ENCODE peak calls at places on chromosome 20, in four cellular contexts. E is cardiac muscle cell, T is HT1080, U is NCI-H2171 treated with DMSO at 0.1 percent for 48 hours. J is an unnamed sample.

GRCh38 chr20:57996465-57996864 is 232.0 kb downstream of the ANKRD60 start:
- DNase-seq in E (no peak), T (no peak), U (no peak), J (no peak)

GRCh38 chr20:35144694-35145093 is 2.4 kb downstream of the EDEM2 start:
- DNase-seq in E (no peak), T (no peak), U (no peak), J (no peak)

GRCh38 chr20:58950603-58951002 is 30.5 kb upstream of the NELFCD start:
- DNase-seq in E (no peak), T (no peak), U (no peak), J (no peak)

GRCh38 chr20:57792386-57793095 is 82.7 kb upstream of the PMEPA1 start:
- DNase-seq in E (no peak), T (no peak), U (no peak), J (no peak)

GRCh38 chr20:16273812-16274560 is 299.3 kb downstream of the KIF16B start:
- DNase-seq in E (no peak), T (no peak), U (peak), J (no peak)

GRCh38 chr20:19757487-19757972 is 528 bp upstream of the RIN2 start:
- DNase-seq in E (peak), T (peak), U (no peak), J (peak)

GRCh38 chr20:9945406-9945805 is 89.4 kb upstream of the ANKEF1 start:
- DNase-seq in E (no peak), T (peak), U (no peak), J (no peak)

GRCh38 chr20:15395457-15395856 is 1058.0 kb upstream of the FLRT3 start:
- DNase-seq in E (no peak), T (no peak), U (no peak), J (no peak)

GRCh38 chr20:41031243-41031619 is 2.6 kb downstream of the TOP1 start:
- DNase-seq in E (no peak), T (no peak), U (no peak), J (no peak)

GRCh38 chr20:48821261-48821910 is 6.4 kb downstream of the PREX1 start:
- DNase-seq in E (no peak), T (no peak), U (no peak), J (no peak)

GRCh38 chr20:62961310-62961783 is 8.8 kb downstream of the SLC17A9 start:
- DNase-seq in E (peak), T (no peak), U (peak), J (no peak)

GRCh38 chr20:49219924-49220831 is 962 bp downstream of the DDX27 start:
- DNase-seq in E (peak), T (no peak), U (no peak), J (no peak)

GRCh38 chr20:56828402-56828801 is 199.3 kb downstream of the TFAP2C start:
- DNase-seq in E (no peak), T (no peak), U (no peak), J (no peak)

GRCh38 chr20:23268792-23269354 is 81.7 kb upstream of the NXT1 start:
- DNase-seq in E (no peak), T (no peak), U (no peak), J (peak)

GRCh38 chr20:53208110-53208908 is 236.2 kb downstream of the TSHZ2 start:
- DNase-seq in E (peak), T (no peak), U (no peak), J (no peak)

GRCh38 chr20:1321654-1321939 is 7.3 kb downstream of the SDCBP2 start:
- DNase-seq in E (no peak), T (no peak), U (no peak), J (no peak)

GRCh38 chr20:37223053-37223452 is 38.6 kb downstream of the GHRH start:
- DNase-seq in E (peak), T (peak), U (no peak), J (no peak)

GRCh38 chr20:36542019-36542488 is 735 bp downstream of the MYL9 start:
- DNase-seq in E (peak), T (peak), U (no peak), J (peak)

GRCh38 chr20:58523072-58523681 is 8.0 kb upstream of the APCDD1L start:
- DNase-seq in E (no peak), T (no peak), U (peak), J (no peak)

GRCh38 chr20:23857954-23858565 is 21.5 kb downstream of the CST5 start:
- DNase-seq in E (no peak), T (no peak), U (peak), J (no peak)

GRCh38 chr20:53434662-53435061 is 159.0 kb downstream of the ZNF217 start:
- DNase-seq in E (no peak), T (no peak), U (peak), J (no peak)

GRCh38 chr20:18717062-18717461 is 96.5 kb upstream of the SCP2D1 start:
- DNase-seq in E (no peak), T (no peak), U (no peak), J (no peak)

J was measured in Caco-2.